ENCODE peak calls at places on chromosomes 6 and 20, in four cellular contexts. Q is GM12878, I is HepG2, R is K562. M is an unnamed sample.

GRCh38 chr20:58103517-58103904 is 124.9 kb downstream of the ANKRD60 start:
- DNase-seq in Q (no peak), I (no peak), R (no peak), M (no peak)

GRCh38 chr20:62055106-62055861 is 10.4 kb downstream of the TAF4 start:
- DNase-seq in R (peak; percentile 4), Q (no peak), I (no peak), M (no peak)

GRCh38 chr20:20364747-20365558 is 3.0 kb upstream of the INSM1 start:
- DNase-seq in I (no peak), Q (no peak), R (no peak), M (peak; percentile 34)

GRCh38 chr20:33279261-33279910 is 3.6 kb upstream of the BPIFB1 start:
- DNase-seq in Q (no peak), R (no peak), I (no peak), M (no peak)

GRCh38 chr20:1842281-1842680 is 52.9 kb upstream of the SIRPA start:
- DNase-seq in Q (no peak), R (no peak), I (no peak), M (no peak)

GRCh38 chr20:55194947-55195346 is 719.6 kb downstream of the DOK5 start:
- DNase-seq in I (no peak), R (no peak), Q (no peak), M (no peak)

GRCh38 chr6:12903246-12903645 is 186.7 kb downstream of the PHACTR1 start:
- DNase-seq in I (no peak), R (no peak), Q (no peak), M (no peak)

GRCh38 chr20:43843096-43843964 is 71.3 kb upstream of the TOX2 start:
- DNase-seq in R (no peak), I (no peak), Q (no peak), M (no peak)

GRCh38 chr6:53546256-53546655 is 1.4 kb upstream of the GCLC start:
- DNase-seq in I (no peak), Q (no peak), R (no peak), M (no peak)

GRCh38 chr6:125421853-125422252 is 120.1 kb upstream of the HDDC2 start:
- DNase-seq in R (no peak), I (no peak), Q (no peak), M (peak; percentile 63)

GRCh38 chr6:40640591-40641293 is 53.6 kb upstream of the LRFN2 start:
- DNase-seq in R (no peak), I (no peak), Q (no peak), M (no peak)

GRCh38 chr6:161035981-161036263 is 44.4 kb downstream of the MAP3K4 start:
- DNase-seq in I (no peak), Q (no peak), R (no peak), M (no peak)

GRCh38 chr20:24948939-24949679 is at the start of gene CST7:
- DNase-seq in Q (peak; percentile 12), R (no peak), I (no peak), M (no peak)

GRCh38 chr6:123352705-123353104 is 284.0 kb downstream of the TRDN start:
- DNase-seq in R (no peak), I (no peak), Q (no peak), M (no peak)

GRCh38 chr6:7535498-7535897 is 6.0 kb upstream of the DSP start:
- DNase-seq in I (no peak), Q (no peak), R (no peak), M (no peak)

GRCh38 chr20:46377532-46377931 is 28.9 kb downstream of the ELMO2 start:
- DNase-seq in R (no peak), I (no peak), Q (no peak), M (no peak)

GRCh38 chr6:31907158-31907813 is 5.4 kb upstream of the ZBTB12 start:
- DNase-seq in I (peak; percentile 86), R (no peak), Q (no peak), M (no peak)

GRCh38 chr20:25012616-25013189 is 20.2 kb upstream of the APMAP start:
- DNase-seq in I (no peak), R (no peak), Q (no peak), M (no peak)

GRCh38 chr6:29975561-29975907 is 33.2 kb downstream of the HLA-A start:
- DNase-seq in Q (no peak), R (no peak), I (no peak), M (peak; percentile 31)

GRCh38 chr6:141107562-141108160 is 1025.1 kb upstream of the GJE1 start:
- DNase-seq in Q (no peak), I (no peak), R (no peak), M (no peak)

GRCh38 chr20:63541371-63541770 is 4.2 kb upstream of the PTK6 start:
- DNase-seq in R (no peak), Q (no peak), I (no peak), M (no peak)

GRCh38 chr20:63539092-63539430 is 1.9 kb upstream of the PTK6 start:
- DNase-seq in Q (no peak), I (no peak), R (no peak), M (no peak)

GRCh38 chr20:63539441-63540370 is 2.5 kb upstream of the PTK6 start:
- DNase-seq in I (no peak), Q (no peak), R (no peak), M (no peak)

GRCh38 chr20:63542031-63542559 is 4.9 kb upstream of the PTK6 start:
- DNase-seq in Q (no peak), I (no peak), R (peak; percentile 46), M (no peak)

DNA sequence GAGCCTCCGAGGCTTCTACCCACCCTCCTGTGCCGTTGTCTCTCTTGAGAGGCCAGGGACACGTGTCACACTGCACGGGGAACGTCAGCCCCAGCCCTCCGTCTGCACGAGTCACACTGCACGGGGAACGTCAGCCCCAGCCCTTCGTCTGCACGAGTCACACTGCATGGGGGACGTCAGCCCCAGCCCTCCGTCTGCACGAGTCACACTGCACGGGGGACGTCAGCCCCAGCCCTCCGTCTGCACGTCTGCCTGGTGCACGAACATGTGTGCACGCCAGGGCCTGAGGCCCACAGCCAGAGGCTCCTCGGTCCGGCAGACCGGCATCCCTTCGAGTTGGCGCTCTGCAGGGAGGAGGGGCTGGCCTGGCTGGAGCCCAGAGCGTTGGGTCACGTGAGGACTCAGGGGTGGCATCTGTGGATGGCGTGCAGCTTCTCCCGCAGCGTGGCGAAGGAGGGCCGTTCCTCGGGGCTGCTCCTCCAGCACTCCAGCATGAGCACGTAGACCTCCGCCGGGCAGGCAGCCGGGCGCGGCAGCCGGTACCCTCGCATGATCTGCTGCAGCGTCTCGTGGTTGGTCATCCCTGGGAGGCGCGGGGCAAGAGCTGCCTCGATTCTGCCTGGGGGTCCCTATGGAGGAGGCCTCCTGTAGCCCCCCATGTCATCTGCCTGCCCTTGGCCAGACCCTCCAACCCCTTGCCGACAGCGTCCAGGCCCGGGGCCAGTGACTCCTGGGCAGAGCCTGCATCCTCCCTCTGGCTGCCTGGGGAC is 3.4 kb upstream of the PTK6 start:
- DNase-seq in R (no peak), Q (no peak), I (no peak), M (no peak)
- TF ChIP-seq ATF3 in R (no peak), Q (no peak), I (no peak), M (no peak)

GRCh38 chr6:84687487-84687886 is 76.9 kb downstream of the TBX18 start:
- DNase-seq in I (no peak), R (no peak), Q (no peak), M (no peak)

GRCh38 chr6:84688187-84688878 is 76.1 kb downstream of the TBX18 start:
- DNase-seq in I (no peak), R (no peak), Q (no peak), M (no peak)

GRCh38 chr6:84681693-84682326 is 82.6 kb downstream of the TBX18 start:
- DNase-seq in I (no peak), R (no peak), Q (no peak), M (no peak)

DNA sequence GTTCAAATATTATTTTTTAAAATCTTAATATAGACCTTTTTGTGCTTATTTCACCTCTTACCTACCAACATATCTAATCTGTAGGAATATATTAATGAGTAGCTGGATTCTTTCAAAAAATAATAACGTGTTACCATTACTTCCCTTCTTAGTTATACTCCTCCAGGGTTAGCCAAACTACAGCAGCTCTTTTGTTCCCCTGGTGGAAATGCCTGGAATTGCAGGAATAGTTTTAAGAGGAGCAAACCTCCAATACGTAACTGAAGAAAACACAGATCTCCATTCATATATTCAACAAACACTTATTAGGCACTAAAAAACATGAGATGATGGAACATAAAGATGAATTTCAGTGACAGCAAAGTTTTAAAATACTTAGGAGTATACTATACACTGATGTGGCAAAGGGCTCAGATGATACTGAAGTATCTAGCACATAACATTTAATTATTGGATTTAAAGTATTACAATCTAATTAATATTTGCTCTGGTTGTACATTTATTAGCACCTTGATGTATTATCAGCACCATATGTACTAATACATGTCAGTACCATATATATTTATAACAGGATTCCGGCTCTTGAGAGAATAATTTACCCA is 78.3 kb downstream of the TBX18 start:
- DNase-seq in I (peak; percentile 14), R (peak; percentile 18), Q (no peak), M (peak; percentile 24)
- TF ChIP-seq CBFB in I (no peak), R (no peak), Q (no peak), M (no peak)

GRCh38 chr6:15526129-15526764 is 136.6 kb downstream of the DTNBP1 start:
- DNase-seq in I (peak; percentile 37), R (no peak), Q (peak; percentile 38), M (no peak)

GRCh38 chr6:15527838-15528617 is 134.8 kb downstream of the DTNBP1 start:
- DNase-seq in I (no peak), Q (no peak), R (no peak), M (no peak)

GRCh38 chr6:15530411-15530810 is 132.4 kb downstream of the DTNBP1 start:
- DNase-seq in R (no peak), Q (no peak), I (no peak), M (no peak)

GRCh38 chr6:15531973-15532372 is 130.9 kb downstream of the DTNBP1 start:
- DNase-seq in Q (no peak), I (no peak), R (no peak), M (no peak)

DNA sequence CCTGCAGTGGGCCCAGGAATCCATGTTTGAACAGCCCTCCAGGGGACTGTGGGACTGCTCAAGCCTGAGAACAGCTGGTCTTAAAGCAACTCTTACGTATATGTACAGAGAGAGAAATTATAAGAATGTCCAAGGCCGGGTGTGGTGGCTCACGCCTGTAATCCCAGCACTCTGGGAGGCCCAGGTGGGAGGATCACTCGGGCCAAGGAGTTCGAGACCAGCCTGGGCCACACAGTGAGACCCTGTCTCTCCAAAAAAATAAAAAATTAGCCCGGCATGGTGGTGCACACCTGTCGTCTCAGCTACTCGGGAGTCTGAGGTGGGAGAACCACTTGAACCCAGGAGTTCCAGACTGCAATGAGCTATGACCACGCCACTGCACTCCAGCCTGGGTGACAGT is 134.0 kb downstream of the DTNBP1 start:
- DNase-seq in Q (no peak), R (no peak), I (no peak), M (no peak)
- TF ChIP-seq ATF3 in Q (no peak), R (no peak), I (no peak), M (no peak)

GRCh38 chr6:3894535-3895302 is 45.5 kb downstream of the FAM50B start:
- DNase-seq in R (no peak), Q (no peak), I (no peak), M (no peak)

GRCh38 chr6:3893914-3894313 is 44.7 kb downstream of the FAM50B start:
- DNase-seq in I (no peak), Q (no peak), R (no peak), M (no peak)

GRCh38 chr6:3893487-3893886 is 44.3 kb downstream of the FAM50B start:
- DNase-seq in R (no peak), Q (no peak), I (no peak), M (no peak)

GRCh38 chr6:3892613-3893012 is 43.4 kb downstream of the FAM50B start:
- DNase-seq in I (no peak), R (no peak), Q (no peak), M (no peak)

DNA sequence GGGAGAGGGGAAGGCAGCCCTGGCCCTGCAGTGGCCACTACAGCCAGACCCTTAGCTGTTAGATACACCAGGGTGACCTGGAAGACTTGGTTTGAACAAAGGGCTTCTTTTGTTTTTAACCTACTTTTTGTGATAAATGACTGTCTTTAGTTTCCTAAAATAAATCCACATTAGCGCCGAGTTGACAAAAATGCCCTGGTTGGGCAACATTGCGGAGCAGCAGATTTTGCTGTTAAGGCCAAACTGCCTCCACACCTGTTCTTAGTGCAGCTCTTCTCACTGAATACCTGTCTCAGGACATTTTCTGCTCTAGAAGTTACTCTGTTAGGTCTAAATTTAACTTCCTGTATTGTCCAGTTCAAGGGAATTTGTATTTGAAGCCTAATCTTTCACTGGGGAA is 42.7 kb downstream of the FAM50B start:
- DNase-seq in R (no peak), I (no peak), Q (no peak), M (no peak)
- TF ChIP-seq CBFB in R (no peak), I (no peak), Q (no peak), M (no peak)